ENCODE peak calls at places on chromosomes 11 and 22, in nine cellular contexts. One of them, this sample, is unnamed.

GRCh38 chr11:132125855-132126841 is 755.7 kb downstream of the NTM start:
- DNase-seq in psoas muscle: peak; percentile 72
- DNase-seq in cardiac muscle cell: peak; percentile 36
- DNase-seq in BJ: no peak
- DNase-seq in lower leg skin: no peak
- DNase-seq in AG09309: no peak
- DNase-seq in mesothelial cell of epicardium: no peak
- DNase-seq in fibroblast of lung: peak; percentile 34
- DNase-seq in osteocyte: no peak
- DNase-seq in this sample: no peak

GRCh38 chr11:84588131-84588829 is 1038.9 kb downstream of the DLG2 start:
- DNase-seq in psoas muscle: no peak
- DNase-seq in cardiac muscle cell: no peak
- DNase-seq in BJ: no peak
- DNase-seq in lower leg skin: no peak
- DNase-seq in AG09309: no peak
- DNase-seq in mesothelial cell of epicardium: no peak
- DNase-seq in fibroblast of lung: no peak
- DNase-seq in osteocyte: no peak
- DNase-seq in this sample: no peak

GRCh38 chr22:19912236-19912999 is 29.2 kb upstream of the COMT start:
- DNase-seq in psoas muscle: no peak
- DNase-seq in cardiac muscle cell: no peak
- DNase-seq in BJ: no peak
- DNase-seq in lower leg skin: no peak
- DNase-seq in AG09309: no peak
- DNase-seq in mesothelial cell of epicardium: no peak
- DNase-seq in fibroblast of lung: no peak
- DNase-seq in osteocyte: no peak
- DNase-seq in this sample: no peak

GRCh38 chr11:70883323-70883940 is 368.9 kb downstream of the SHANK2 start:
- DNase-seq in psoas muscle: no peak
- DNase-seq in cardiac muscle cell: no peak
- DNase-seq in BJ: no peak
- DNase-seq in lower leg skin: no peak
- DNase-seq in AG09309: no peak
- DNase-seq in mesothelial cell of epicardium: no peak
- DNase-seq in fibroblast of lung: no peak
- DNase-seq in osteocyte: no peak
- DNase-seq in this sample: no peak

GRCh38 chr11:126393143-126393542 is 37.7 kb downstream of the ST3GAL4 start:
- DNase-seq in psoas muscle: no peak
- DNase-seq in cardiac muscle cell: no peak
- DNase-seq in BJ: no peak
- DNase-seq in lower leg skin: no peak
- DNase-seq in AG09309: no peak
- DNase-seq in mesothelial cell of epicardium: no peak
- DNase-seq in fibroblast of lung: no peak
- DNase-seq in osteocyte: no peak
- DNase-seq in this sample: no peak

GRCh38 chr11:29135504-29135903 is 881.3 kb downstream of the KCNA4 start:
- DNase-seq in psoas muscle: no peak
- DNase-seq in cardiac muscle cell: no peak
- DNase-seq in BJ: no peak
- DNase-seq in lower leg skin: no peak
- DNase-seq in AG09309: peak; percentile 32
- DNase-seq in mesothelial cell of epicardium: no peak
- DNase-seq in fibroblast of lung: no peak
- DNase-seq in osteocyte: no peak
- DNase-seq in this sample: no peak

GRCh38 chr22:22410121-22410520 is 98.4 kb downstream of the ZNF280B start:
- DNase-seq in psoas muscle: peak; percentile 61
- DNase-seq in cardiac muscle cell: peak; percentile 57
- DNase-seq in BJ: no peak
- DNase-seq in lower leg skin: no peak
- DNase-seq in AG09309: no peak
- DNase-seq in mesothelial cell of epicardium: no peak
- DNase-seq in fibroblast of lung: no peak
- DNase-seq in osteocyte: peak; percentile 81
- DNase-seq in this sample: no peak

GRCh38 chr11:133238455-133238854 is 293.8 kb downstream of the OPCML start:
- DNase-seq in psoas muscle: no peak
- DNase-seq in cardiac muscle cell: no peak
- DNase-seq in BJ: no peak
- DNase-seq in lower leg skin: no peak
- DNase-seq in AG09309: no peak
- DNase-seq in mesothelial cell of epicardium: no peak
- DNase-seq in fibroblast of lung: no peak
- DNase-seq in osteocyte: peak; percentile 1
- DNase-seq in this sample: no peak

GRCh38 chr11:35073691-35074382 is 65.1 kb upstream of the CD44 start:
- DNase-seq in psoas muscle: no peak
- DNase-seq in cardiac muscle cell: no peak
- DNase-seq in BJ: no peak
- DNase-seq in lower leg skin: no peak
- DNase-seq in AG09309: no peak
- DNase-seq in mesothelial cell of epicardium: no peak
- DNase-seq in fibroblast of lung: peak; percentile 39
- DNase-seq in osteocyte: no peak
- DNase-seq in this sample: no peak

GRCh38 chr11:129434641-129435498 is 59.2 kb downstream of the BARX2 start:
- DNase-seq in psoas muscle: no peak
- DNase-seq in cardiac muscle cell: no peak
- DNase-seq in BJ: no peak
- DNase-seq in lower leg skin: no peak
- DNase-seq in AG09309: no peak
- DNase-seq in mesothelial cell of epicardium: no peak
- DNase-seq in fibroblast of lung: no peak
- DNase-seq in osteocyte: no peak
- DNase-seq in this sample: no peak

GRCh38 chr11:40987895-40988435 is 471.5 kb downstream of the LRRC4C start:
- DNase-seq in psoas muscle: no peak
- DNase-seq in cardiac muscle cell: no peak
- DNase-seq in BJ: no peak
- DNase-seq in lower leg skin: no peak
- DNase-seq in AG09309: no peak
- DNase-seq in mesothelial cell of epicardium: no peak
- DNase-seq in fibroblast of lung: no peak
- DNase-seq in osteocyte: no peak
- DNase-seq in this sample: no peak

GRCh38 chr11:106202935-106203620 is 125.6 kb downstream of the AASDHPPT start:
- DNase-seq in psoas muscle: no peak
- DNase-seq in cardiac muscle cell: peak; percentile 21
- DNase-seq in BJ: no peak
- DNase-seq in lower leg skin: no peak
- DNase-seq in AG09309: no peak
- DNase-seq in mesothelial cell of epicardium: no peak
- DNase-seq in fibroblast of lung: no peak
- DNase-seq in osteocyte: no peak
- DNase-seq in this sample: no peak

GRCh38 chr11:78350646-78351165 is 66.9 kb downstream of the GAB2 start:
- DNase-seq in psoas muscle: no peak
- DNase-seq in cardiac muscle cell: peak; percentile 80
- DNase-seq in BJ: no peak
- DNase-seq in lower leg skin: peak; percentile 43
- DNase-seq in AG09309: no peak
- DNase-seq in mesothelial cell of epicardium: no peak
- DNase-seq in fibroblast of lung: peak; percentile 64
- DNase-seq in osteocyte: no peak
- DNase-seq in this sample: no peak

GRCh38 chr11:75768112-75768908 is at the start of gene DGAT2:
- DNase-seq in psoas muscle: peak; percentile 88
- DNase-seq in cardiac muscle cell: peak; percentile 83
- DNase-seq in BJ: no peak
- DNase-seq in lower leg skin: no peak
- DNase-seq in AG09309: no peak
- DNase-seq in mesothelial cell of epicardium: peak; percentile 45
- DNase-seq in fibroblast of lung: peak; percentile 47
- DNase-seq in osteocyte: no peak
- DNase-seq in this sample: no peak

GRCh38 chr11:26905368-26905767 is 88.5 kb upstream of the FIBIN start:
- DNase-seq in psoas muscle: no peak
- DNase-seq in cardiac muscle cell: peak; percentile 51
- DNase-seq in BJ: peak; percentile 15
- DNase-seq in lower leg skin: peak; percentile 16
- DNase-seq in AG09309: no peak
- DNase-seq in mesothelial cell of epicardium: no peak
- DNase-seq in fibroblast of lung: peak; percentile 45
- DNase-seq in osteocyte: no peak
- DNase-seq in this sample: no peak

GRCh38 chr11:111413849-111414248 is 34.8 kb upstream of the POU2AF1 start:
- DNase-seq in psoas muscle: no peak
- DNase-seq in cardiac muscle cell: no peak
- DNase-seq in BJ: no peak
- DNase-seq in lower leg skin: no peak
- DNase-seq in AG09309: no peak
- DNase-seq in mesothelial cell of epicardium: no peak
- DNase-seq in fibroblast of lung: no peak
- DNase-seq in osteocyte: no peak
- DNase-seq in this sample: no peak

GRCh38 chr11:122976734-122977454 is 4.7 kb downstream of the BSX start:
- DNase-seq in psoas muscle: no peak
- DNase-seq in cardiac muscle cell: no peak
- DNase-seq in BJ: no peak
- DNase-seq in lower leg skin: no peak
- DNase-seq in AG09309: no peak
- DNase-seq in mesothelial cell of epicardium: no peak
- DNase-seq in fibroblast of lung: no peak
- DNase-seq in osteocyte: no peak
- DNase-seq in this sample: no peak

GRCh38 chr11:93216511-93217121 is 18.8 kb upstream of the SLC36A4 start:
- DNase-seq in psoas muscle: no peak
- DNase-seq in cardiac muscle cell: no peak
- DNase-seq in BJ: no peak
- DNase-seq in lower leg skin: no peak
- DNase-seq in AG09309: no peak
- DNase-seq in mesothelial cell of epicardium: no peak
- DNase-seq in fibroblast of lung: no peak
- DNase-seq in osteocyte: no peak
- DNase-seq in this sample: no peak

GRCh38 chr11:819129-819931 is 616 bp downstream of the PNPLA2 start:
- DNase-seq in psoas muscle: peak; percentile 96
- DNase-seq in cardiac muscle cell: peak; percentile 91
- DNase-seq in BJ: no peak
- DNase-seq in lower leg skin: peak; percentile 86
- DNase-seq in AG09309: no peak
- DNase-seq in mesothelial cell of epicardium: peak; percentile 85
- DNase-seq in fibroblast of lung: peak; percentile 80
- DNase-seq in osteocyte: peak; percentile 95
- DNase-seq in this sample: peak; percentile 56

GRCh38 chr22:18055619-18056160 is 22.1 kb upstream of the PEX26 start:
- DNase-seq in psoas muscle: no peak
- DNase-seq in cardiac muscle cell: no peak
- DNase-seq in BJ: no peak
- DNase-seq in lower leg skin: no peak
- DNase-seq in AG09309: no peak
- DNase-seq in mesothelial cell of epicardium: no peak
- DNase-seq in fibroblast of lung: no peak
- DNase-seq in osteocyte: no peak
- DNase-seq in this sample: no peak

GRCh38 chr11:72085836-72086475 is 5.3 kb downstream of the LRRC51 start:
- DNase-seq in psoas muscle: no peak
- DNase-seq in cardiac muscle cell: no peak
- DNase-seq in BJ: no peak
- DNase-seq in lower leg skin: no peak
- DNase-seq in AG09309: no peak
- DNase-seq in mesothelial cell of epicardium: no peak
- DNase-seq in fibroblast of lung: no peak
- DNase-seq in osteocyte: no peak
- DNase-seq in this sample: no peak

GRCh38 chr11:72088076-72088806 is 7.6 kb downstream of the LRRC51 start:
- DNase-seq in psoas muscle: no peak
- DNase-seq in cardiac muscle cell: no peak
- DNase-seq in BJ: no peak
- DNase-seq in lower leg skin: no peak
- DNase-seq in AG09309: no peak
- DNase-seq in mesothelial cell of epicardium: no peak
- DNase-seq in fibroblast of lung: no peak
- DNase-seq in osteocyte: no peak
- DNase-seq in this sample: no peak

DNA sequence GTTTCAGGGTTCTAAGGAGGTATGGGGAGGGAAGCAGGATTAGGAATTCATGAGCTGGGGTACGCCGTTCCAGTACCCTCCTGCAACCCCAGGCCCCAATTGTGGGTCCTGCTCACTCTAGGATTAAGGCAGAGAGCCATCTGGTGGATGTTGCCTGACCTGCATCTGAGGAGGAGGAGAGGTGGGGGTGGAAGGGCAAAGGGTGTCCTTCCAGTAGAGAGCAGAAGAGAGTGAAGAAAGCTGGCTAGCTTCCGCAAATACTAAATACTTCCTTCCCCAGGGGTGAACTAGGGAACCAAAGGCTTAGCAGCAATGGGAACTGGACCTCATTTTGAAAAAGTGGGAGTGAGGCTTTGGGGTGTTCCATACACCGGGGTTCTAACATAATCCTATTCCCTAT is 10.6 kb downstream of the LRRC51 start:
- DNase-seq in psoas muscle: peak; percentile 84
- DNase-seq in cardiac muscle cell: peak; percentile 74
- DNase-seq in BJ: no peak
- DNase-seq in lower leg skin: peak; percentile 71
- DNase-seq in AG09309: no peak
- DNase-seq in mesothelial cell of epicardium: no peak
- DNase-seq in fibroblast of lung: peak; percentile 73
- DNase-seq in osteocyte: no peak
- DNase-seq in this sample: no peak
- TF ChIP-seq CTCF in psoas muscle: peak; percentile 85
- TF ChIP-seq CTCF in cardiac muscle cell: peak; percentile 81
- TF ChIP-seq CTCF in BJ: peak; percentile 90
- TF ChIP-seq CTCF in lower leg skin: no peak
- TF ChIP-seq CTCF in AG09309: peak; percentile 89
- TF ChIP-seq CTCF in mesothelial cell of epicardium: no peak
- TF ChIP-seq CTCF in fibroblast of lung: peak; percentile 90
- TF ChIP-seq CTCF in osteocyte: peak; percentile 80
- TF ChIP-seq CTCF in this sample: peak; percentile 92

GRCh38 chr11:57001674-57002401 is 13.1 kb downstream of the OR5AK2 start:
- DNase-seq in psoas muscle: no peak
- DNase-seq in cardiac muscle cell: peak; percentile 14
- DNase-seq in BJ: no peak
- DNase-seq in lower leg skin: no peak
- DNase-seq in AG09309: no peak
- DNase-seq in mesothelial cell of epicardium: no peak
- DNase-seq in fibroblast of lung: peak; percentile 5
- DNase-seq in osteocyte: no peak
- DNase-seq in this sample: no peak
- TF ChIP-seq CTCF in psoas muscle: no peak
- TF ChIP-seq CTCF in cardiac muscle cell: peak; percentile 41
- TF ChIP-seq CTCF in BJ: peak; percentile 48
- TF ChIP-seq CTCF in lower leg skin: no peak
- TF ChIP-seq CTCF in AG09309: peak; percentile 34
- TF ChIP-seq CTCF in mesothelial cell of epicardium: peak; percentile 24
- TF ChIP-seq CTCF in fibroblast of lung: peak; percentile 36
- TF ChIP-seq CTCF in osteocyte: peak; percentile 50
- TF ChIP-seq CTCF in this sample: peak; percentile 42

GRCh38 chr22:28711820-28712777 is 29.5 kb downstream of the CHEK2 start:
- DNase-seq in psoas muscle: no peak
- DNase-seq in cardiac muscle cell: peak; percentile 93
- DNase-seq in BJ: peak; percentile 92
- DNase-seq in lower leg skin: peak; percentile 28
- DNase-seq in AG09309: peak; percentile 95
- DNase-seq in mesothelial cell of epicardium: no peak
- DNase-seq in fibroblast of lung: peak; percentile 98
- DNase-seq in osteocyte: no peak
- DNase-seq in this sample: peak; percentile 88
- TF ChIP-seq CTCF in psoas muscle: no peak
- TF ChIP-seq CTCF in cardiac muscle cell: peak; percentile 28
- TF ChIP-seq CTCF in BJ: peak; percentile 43
- TF ChIP-seq CTCF in lower leg skin: no peak
- TF ChIP-seq CTCF in AG09309: peak; percentile 35
- TF ChIP-seq CTCF in mesothelial cell of epicardium: no peak
- TF ChIP-seq CTCF in fibroblast of lung: peak; percentile 9
- TF ChIP-seq CTCF in osteocyte: peak; percentile 33
- TF ChIP-seq CTCF in this sample: peak; percentile 32

GRCh38 chr22:43136255-43136654 is 6.9 kb downstream of the MCAT start:
- DNase-seq in psoas muscle: no peak
- DNase-seq in cardiac muscle cell: peak; percentile 57
- DNase-seq in BJ: no peak
- DNase-seq in lower leg skin: no peak
- DNase-seq in AG09309: no peak
- DNase-seq in mesothelial cell of epicardium: peak; percentile 45
- DNase-seq in fibroblast of lung: peak; percentile 29
- DNase-seq in osteocyte: no peak
- DNase-seq in this sample: no peak
- TF ChIP-seq CTCF in psoas muscle: peak; percentile 30
- TF ChIP-seq CTCF in cardiac muscle cell: peak; percentile 77
- TF ChIP-seq CTCF in BJ: peak; percentile 73
- TF ChIP-seq CTCF in lower leg skin: no peak
- TF ChIP-seq CTCF in AG09309: peak; percentile 72
- TF ChIP-seq CTCF in mesothelial cell of epicardium: peak; percentile 47
- TF ChIP-seq CTCF in fibroblast of lung: peak; percentile 56
- TF ChIP-seq CTCF in osteocyte: peak; percentile 59
- TF ChIP-seq CTCF in this sample: peak; percentile 65